ENCODE peak calls at places on chromosomes 2 and 18, in seven cellular contexts. W is globus pallidus; T is cardiac fibroblast; M is CD8-positive, alpha-beta memory T cell; S is COLO829; L is activated T-cell treated with anti-CD3 and anti-CD28 coated beads, Interleukin-2, amount 50 U/mL, for 4 hours; J is germinal center. F is an unnamed sample.

GRCh38 chr18:33805592-33805991 is 227.6 kb downstream of the ASXL3 start:
- DNase-seq in W (no peak), T (no peak), M (no peak), S (no peak), L (no peak), J (no peak), F (no peak)

GRCh38 chr2:173021939-173022371 is 53.7 kb upstream of the MAP3K20 start:
- DNase-seq in W (no peak), T (peak; percentile 69), M (no peak), S (peak; percentile 19), L (no peak), J (no peak), F (peak; percentile 22)

GRCh38 chr2:86285981-86286380 is 51.4 kb downstream of the REEP1 start:
- DNase-seq in W (no peak), T (no peak), M (no peak), S (no peak), L (no peak), J (no peak), F (no peak)

GRCh38 chr2:23436346-23437099 is 51.5 kb downstream of the KLHL29 start:
- DNase-seq in W (no peak), T (peak; percentile 17), M (no peak), S (no peak), L (no peak), J (no peak), F (no peak)

GRCh38 chr2:173184031-173185004 is 108.7 kb downstream of the MAP3K20 start:
- DNase-seq in W (no peak), T (peak; percentile 99), M (no peak), S (no peak), L (no peak), J (no peak), F (peak; percentile 96)

GRCh38 chr18:78630981-78631510 is 348.6 kb upstream of the SALL3 start:
- DNase-seq in W (no peak), T (no peak), M (no peak), S (no peak), L (no peak), J (no peak), F (no peak)

GRCh38 chr2:15273452-15273851 is 287.7 kb downstream of the NBAS start:
- DNase-seq in W (no peak), T (no peak), M (no peak), S (no peak), L (no peak), J (no peak), F (no peak)

GRCh38 chr2:201774546-201774945 is 6.2 kb downstream of the ALS2 start:
- DNase-seq in W (no peak), T (no peak), M (no peak), S (no peak), L (no peak), J (no peak), F (no peak)

GRCh38 chr2:218897394-218898108 is 16.9 kb downstream of the WNT10A start:
- DNase-seq in W (no peak), T (no peak), M (no peak), S (no peak), L (no peak), J (no peak), F (no peak)

GRCh38 chr2:120344991-120345975 is 653 bp upstream of the INHBB start:
- DNase-seq in W (peak; percentile 11), T (no peak), M (no peak), S (no peak), L (no peak), J (no peak), F (peak; percentile 18)

GRCh38 chr2:175304541-175304940 is 123.0 kb upstream of the ATP5MC3 start:
- DNase-seq in W (no peak), T (no peak), M (no peak), S (no peak), L (no peak), J (no peak), F (no peak)